ENCODE peak calls at places on chromosome 13, in seven cellular contexts. Y is endothelial cell of umbilical vein; L is sigmoid colon; J is body of pancreas; X is right lobe of liver; N is CD8-positive, alpha-beta T cell; D is HCT116. V is an unnamed sample.

GRCh38 chr13:74074723-74075122 is 59.5 kb downstream of the KLF12 start:
- DNase-seq in X (no peak), L (no peak), J (no peak), Y (peak), N (no peak), D (no peak), V (no peak)

GRCh38 chr13:83881917-83882625 is at the start of gene SLITRK1:
- DNase-seq in L (no peak), X (no peak), Y (no peak), N (no peak), J (peak), D (no peak), V (peak)

GRCh38 chr13:39483326-39483725 is 119.7 kb downstream of the LHFPL6 start:
- DNase-seq in X (no peak), D (no peak), J (no peak), N (no peak), Y (no peak), L (no peak), V (no peak)

GRCh38 chr13:99376132-99376531 is 68.9 kb upstream of the GPR183 start:
- DNase-seq in Y (no peak), D (no peak), J (peak), X (peak), L (peak), N (no peak), V (no peak)

GRCh38 chr13:59452189-59452588 is 711.5 kb downstream of the DIAPH3 start:
- DNase-seq in Y (no peak), X (no peak), J (peak), N (no peak), D (no peak), L (no peak), V (no peak)

GRCh38 chr13:40492511-40492910 is 173.9 kb downstream of the FOXO1 start:
- DNase-seq in L (peak), X (no peak), Y (no peak), D (no peak), N (no peak), J (no peak), V (no peak)

GRCh38 chr13:64397699-64398098 is 2832.4 kb downstream of the PCDH9 start:
- DNase-seq in X (no peak), L (no peak), J (no peak), D (no peak), N (no peak), Y (peak), V (no peak)

GRCh38 chr13:43383488-43384165 is 360.2 kb downstream of the DNAJC15 start:
- DNase-seq in J (no peak), L (no peak), D (no peak), Y (no peak), X (no peak), N (no peak), V (no peak)

GRCh38 chr13:21123956-21124355 is 52.4 kb downstream of the SKA3 start:
- DNase-seq in N (no peak), L (peak), X (no peak), Y (no peak), D (no peak), J (no peak), V (no peak)

GRCh38 chr13:42375663-42376062 is 103.7 kb downstream of the AKAP11 start:
- DNase-seq in N (no peak), L (no peak), X (no peak), Y (no peak), J (no peak), D (no peak), V (no peak)

GRCh38 chr13:103540394-103540793 is 474.2 kb upstream of the SLC10A2 start:
- DNase-seq in J (no peak), X (no peak), L (no peak), D (no peak), N (no peak), Y (no peak), V (no peak)

GRCh38 chr13:23921451-23921888 is 24.2 kb upstream of the C1QTNF9B start:
- DNase-seq in J (peak), X (no peak), L (no peak), N (no peak), D (peak), Y (peak), V (no peak)

GRCh38 chr13:67200605-67201004 is 29.5 kb downstream of the PCDH9 start:
- DNase-seq in D (no peak), J (no peak), X (no peak), Y (no peak), L (no peak), N (no peak), V (no peak)

GRCh38 chr13:51988988-51989618 is 22.1 kb downstream of the ATP7B start:
- DNase-seq in Y (no peak), N (no peak), X (no peak), L (no peak), J (no peak), D (no peak), V (no peak)

GRCh38 chr13:35925669-35926068 is 205.5 kb downstream of the DCLK1 start:
- DNase-seq in L (no peak), J (no peak), D (no peak), Y (no peak), X (no peak), N (no peak), V (no peak)

GRCh38 chr13:73417012-73417615 is 358.3 kb downstream of the KLF5 start:
- DNase-seq in X (no peak), N (no peak), D (peak), Y (no peak), L (no peak), J (peak), V (no peak)

GRCh38 chr13:76425930-76426329 is 460.3 kb downstream of the KCTD12 start:
- DNase-seq in N (no peak), J (peak), L (no peak), Y (peak), X (no peak), D (no peak), V (no peak)

GRCh38 chr13:21625366-21625765 is 21.4 kb upstream of the MICU2 start:
- DNase-seq in X (no peak), L (no peak), Y (peak), N (no peak), J (peak), D (peak), V (no peak)

GRCh38 chr13:99295488-99296252 is 11.5 kb downstream of the GPR183 start:
- DNase-seq in L (no peak), N (no peak), J (no peak), D (no peak), Y (no peak), X (no peak), V (no peak)

GRCh38 chr13:56558698-56559320 is 581.9 kb upstream of the PRR20A start:
- DNase-seq in J (no peak), Y (no peak), D (no peak), N (no peak), L (no peak), X (no peak), V (no peak)

GRCh38 chr13:35500071-35500595 is 23.6 kb upstream of the MAB21L1 start:
- DNase-seq in D (no peak), N (no peak), X (no peak), J (no peak), L (no peak), Y (no peak), V (no peak)

GRCh38 chr13:98214008-98214643 is 37.1 kb upstream of the RNF113B start:
- DNase-seq in D (no peak), J (no peak), L (no peak), N (no peak), X (no peak), Y (peak), V (no peak)
- H3K27ac ChIP-seq in D (no peak), J (peak), L (peak), N (no peak), X (no peak), Y (peak), V (no peak)

DNA sequence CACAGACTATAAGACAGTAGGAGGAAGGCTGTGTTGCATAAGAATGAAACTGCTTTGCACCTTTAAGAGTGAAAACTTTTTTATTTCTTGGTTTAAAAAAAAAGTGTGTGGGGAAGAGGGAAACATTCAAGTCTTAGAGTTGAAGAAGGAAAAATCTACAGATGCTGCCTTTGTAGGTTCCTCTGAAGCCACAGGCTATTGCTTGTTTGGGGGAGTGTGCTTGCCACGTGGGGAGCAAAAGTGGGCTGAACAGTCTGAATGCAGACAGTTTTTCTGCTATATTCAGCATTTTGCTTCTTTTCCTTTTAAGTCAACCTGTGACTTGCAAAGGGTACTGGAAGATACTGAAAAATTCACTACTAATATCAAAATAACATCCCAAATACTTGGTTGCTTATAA is 36.9 kb downstream of the EFNB2 start:
- DNase-seq in X (no peak), L (no peak), N (no peak), J (no peak), Y (no peak), D (no peak), V (no peak)
- H3K27ac ChIP-seq in X (no peak), L (peak), N (no peak), J (no peak), Y (no peak), D (no peak), V (no peak)

GRCh38 chr13:27194209-27194608 is 22.6 kb upstream of the USP12 start:
- DNase-seq in Y (no peak), L (no peak), J (no peak), X (no peak), N (no peak), D (no peak), V (no peak)

GRCh38 chr13:27200413-27201066 is 28.9 kb upstream of the USP12 start:
- DNase-seq in J (no peak), X (no peak), Y (no peak), L (no peak), N (no peak), D (no peak), V (no peak)

GRCh38 chr13:27199691-27200090 is 28.1 kb upstream of the USP12 start:
- DNase-seq in Y (no peak), X (no peak), D (no peak), J (no peak), L (no peak), N (no peak), V (no peak)

GRCh38 chr13:27192896-27193295 is 21.3 kb upstream of the USP12 start:
- DNase-seq in N (no peak), Y (no peak), X (no peak), D (no peak), J (no peak), L (no peak), V (no peak)

DNA sequence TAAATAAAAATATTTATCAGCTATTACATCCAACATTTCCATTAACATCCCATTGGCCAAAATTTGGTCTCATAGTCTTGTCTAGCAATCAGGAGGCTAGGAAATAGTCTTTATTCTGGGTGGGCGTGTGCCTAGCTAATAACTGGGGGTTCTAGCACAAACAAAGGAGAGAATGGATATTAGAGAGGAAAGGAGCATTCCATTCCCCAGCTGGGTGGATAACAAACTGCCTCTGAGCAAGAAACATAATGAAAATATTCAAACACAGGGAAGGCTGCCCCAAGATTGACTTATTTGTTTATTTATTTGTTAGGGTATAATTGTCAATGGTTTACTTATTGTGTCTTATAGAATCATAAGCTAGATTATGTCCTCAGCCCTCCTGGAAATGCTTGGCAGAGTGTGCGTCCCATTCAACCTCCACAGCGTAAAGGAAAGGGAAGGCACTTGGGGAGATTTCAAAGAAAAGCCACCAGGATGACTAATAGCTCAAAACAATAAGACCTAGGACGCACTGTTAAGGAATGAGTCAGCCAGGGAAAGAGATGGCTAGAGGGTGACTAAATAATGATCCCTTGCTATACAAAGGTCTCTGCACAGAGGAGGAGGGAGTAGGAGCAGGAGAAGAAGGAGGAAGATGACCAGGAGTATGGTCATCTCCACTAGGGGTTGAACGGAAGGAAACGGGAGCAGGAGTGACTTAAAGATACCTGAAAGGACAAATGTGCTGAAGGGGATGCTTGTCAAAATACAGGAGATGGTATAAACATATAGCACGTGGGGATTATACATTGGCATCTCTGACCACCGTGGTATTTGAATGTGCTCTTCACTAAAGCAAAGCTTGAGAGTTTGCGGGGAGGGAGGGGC is 23.5 kb upstream of the USP12 start:
- DNase-seq in L (no peak), D (peak), Y (peak), J (no peak), X (no peak), N (no peak), V (no peak)
- H3K27ac ChIP-seq in L (no peak), D (peak), Y (peak), J (no peak), X (no peak), N (no peak), V (no peak)

DNA sequence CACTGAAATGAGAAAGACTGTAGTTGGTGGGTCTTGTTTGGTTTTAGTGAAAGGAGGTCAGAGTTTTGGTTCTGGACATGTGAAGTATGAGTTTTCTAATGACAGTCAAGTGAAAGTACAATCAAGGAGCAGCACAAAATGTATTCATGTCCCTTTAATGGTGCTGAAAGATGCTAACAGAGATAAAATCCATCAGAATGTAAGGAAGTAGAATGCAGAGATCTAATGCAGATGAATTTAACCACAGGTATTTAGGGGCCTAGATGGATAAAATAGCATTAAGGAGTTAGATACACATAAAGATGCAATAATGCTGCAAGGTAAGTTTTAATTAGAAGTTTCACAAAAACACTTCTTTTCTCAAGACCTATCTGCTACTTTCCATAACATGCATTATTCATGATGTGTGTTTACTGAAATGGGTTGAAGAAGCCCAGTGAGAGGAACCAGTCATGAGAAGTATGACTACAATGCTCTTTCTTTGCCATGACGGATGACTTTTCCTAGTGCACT is 222.8 kb upstream of the HTR2A start:
- DNase-seq in X (no peak), L (no peak), D (no peak), N (no peak), J (no peak), Y (no peak), V (no peak)
- H3K27ac ChIP-seq in X (no peak), L (no peak), D (no peak), N (no peak), J (no peak), Y (no peak), V (no peak)

GRCh38 chr13:101626925-101627555 is 174.6 kb downstream of the ITGBL1 start:
- DNase-seq in D (no peak), J (no peak), X (no peak), L (no peak), N (no peak), Y (peak), V (no peak)

GRCh38 chr13:101627556-101627943 is 175.1 kb downstream of the ITGBL1 start:
- DNase-seq in D (no peak), Y (peak), L (no peak), J (no peak), X (no peak), N (no peak), V (no peak)

GRCh38 chr13:101624981-101625380 is 172.5 kb downstream of the ITGBL1 start:
- DNase-seq in X (no peak), L (no peak), Y (no peak), J (no peak), D (no peak), N (no peak), V (no peak)

GRCh38 chr13:101623469-101624209 is 171.2 kb downstream of the ITGBL1 start:
- DNase-seq in X (no peak), N (no peak), Y (peak), D (no peak), J (no peak), L (no peak), V (no peak)

DNA sequence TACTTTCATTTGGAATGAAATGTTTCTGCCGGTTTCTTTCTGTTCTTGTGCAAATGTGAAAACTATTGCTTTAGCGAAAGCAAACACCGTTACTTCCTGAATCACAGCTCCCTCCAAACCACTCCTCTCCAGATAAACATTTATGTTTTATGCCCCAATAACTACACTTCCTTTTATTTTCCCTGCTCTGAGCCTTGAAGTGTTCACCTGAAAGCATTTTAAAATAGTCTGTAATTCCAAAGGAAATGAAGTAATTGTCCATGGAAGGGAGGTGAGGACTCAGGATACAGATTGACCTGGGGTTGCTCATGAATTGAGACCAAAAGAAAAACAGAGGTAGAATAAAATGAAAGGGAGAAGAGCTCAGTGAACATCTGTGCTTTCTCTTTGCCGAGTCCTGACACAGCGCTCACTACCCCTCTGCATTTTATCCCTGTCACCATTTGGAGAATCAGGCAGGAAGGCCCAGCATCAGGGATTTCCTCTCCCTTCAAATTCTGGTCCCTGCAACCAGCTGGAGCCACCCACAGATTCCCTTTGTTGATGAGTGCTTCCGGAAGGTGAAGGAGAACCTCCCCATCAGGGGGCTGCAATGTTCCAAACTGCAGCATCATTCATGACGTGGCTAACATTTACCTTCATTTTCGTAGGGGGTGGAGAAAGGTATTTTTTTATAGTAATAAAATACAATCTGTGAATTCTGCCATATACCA is 171.9 kb downstream of the ITGBL1 start:
- DNase-seq in D (no peak), Y (peak), N (no peak), X (no peak), L (no peak), J (no peak), V (no peak)
- H3K27ac ChIP-seq in D (no peak), Y (peak), N (no peak), X (peak), L (peak), J (no peak), V (no peak)

DNA sequence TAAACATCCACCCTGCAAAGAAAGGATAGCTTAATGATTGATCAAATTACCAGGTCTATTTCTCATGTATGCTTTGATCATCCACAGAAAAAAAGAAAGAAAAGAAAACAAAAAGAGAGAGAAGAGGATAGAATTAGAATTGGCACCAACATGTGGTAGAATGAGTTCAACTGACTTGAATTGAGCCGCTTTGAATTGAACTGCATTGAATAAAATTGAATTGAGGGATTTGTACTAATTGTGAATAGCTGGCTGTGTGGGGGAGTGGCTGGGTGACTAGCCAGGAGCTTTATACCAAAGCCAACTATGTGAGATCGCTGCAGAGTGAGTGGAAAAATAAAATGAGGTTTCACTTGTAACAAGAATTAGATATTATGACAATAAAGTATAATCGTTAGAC is 647.8 kb upstream of the SPRY2 start:
- DNase-seq in L (no peak), Y (no peak), X (no peak), D (no peak), N (no peak), J (no peak), V (no peak)
- H3K27ac ChIP-seq in L (no peak), Y (no peak), X (no peak), D (no peak), N (no peak), J (no peak), V (no peak)

DNA sequence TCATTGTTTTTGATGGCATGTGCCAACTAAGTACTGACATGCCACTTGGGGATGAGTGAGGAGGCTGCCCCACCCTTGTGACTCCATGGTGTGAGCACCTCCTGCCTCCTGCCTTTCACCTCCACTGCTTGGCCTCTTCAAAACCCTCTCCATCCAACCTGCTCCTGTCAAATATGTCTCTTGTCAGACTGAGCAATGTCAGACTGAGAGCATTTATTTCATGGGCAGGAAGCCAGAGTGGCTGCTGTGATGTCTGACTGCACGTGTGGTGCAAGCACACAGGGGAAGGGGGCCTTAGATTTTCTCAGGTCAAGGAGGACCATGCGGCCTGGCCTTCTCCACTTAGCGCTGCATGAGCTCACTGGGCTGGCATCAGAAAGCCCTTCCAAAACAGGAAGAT is 68.3 kb downstream of the STARD13 start:
- DNase-seq in X (no peak), D (no peak), Y (no peak), J (no peak), L (no peak), N (no peak), V (no peak)
- H3K27ac ChIP-seq in X (no peak), D (no peak), Y (no peak), J (no peak), L (peak), N (no peak), V (no peak)

GRCh38 chr13:112800057-112800456 is 110.2 kb downstream of the ATP11A start:
- DNase-seq in N (no peak), Y (no peak), X (no peak), J (no peak), D (no peak), L (no peak), V (no peak)
- H3K27ac ChIP-seq in N (no peak), Y (no peak), X (no peak), J (no peak), D (no peak), L (no peak), V (no peak)